ENCODE peak calls at places on chromosome 7, in eight cellular contexts. Y, P, A, U, J, Q, K and V are unnamed samples.

GRCh38 chr7:107394831-107395230 is 75.0 kb upstream of the GPR22 start:
- DNase-seq in K (no peak), U (no peak), Y (peak; percentile 72), Q (no peak), P (no peak), J (no peak), A (no peak), V (no peak)

GRCh38 chr7:33379891-33380525 is 250.6 kb downstream of the BBS9 start:
- DNase-seq in Y (no peak), Q (no peak), K (no peak), U (no peak), P (no peak), A (no peak), J (no peak), V (no peak)

GRCh38 chr7:76397409-76398183 is 11.9 kb downstream of the SSC4D start:
- DNase-seq in K (no peak), U (no peak), J (peak; percentile 19), Y (peak; percentile 31), A (peak; percentile 100), Q (no peak), P (peak; percentile 90), V (peak; percentile 99)

GRCh38 chr7:12222889-12223579 is 11.9 kb downstream of the TMEM106B start:
- DNase-seq in A (no peak), Q (no peak), K (no peak), U (no peak), P (no peak), Y (no peak), J (no peak), V (no peak)

GRCh38 chr7:76409537-76409936 is at the start of gene SSC4D:
- DNase-seq in Y (no peak), K (no peak), U (no peak), J (no peak), P (no peak), A (no peak), Q (peak; percentile 83), V (peak; percentile 72)

GRCh38 chr7:83161186-83161585 is 1.5 kb downstream of the PCLO start:
- DNase-seq in Y (no peak), K (no peak), J (no peak), A (no peak), Q (no peak), U (no peak), P (no peak), V (no peak)

GRCh38 chr7:87872356-87872755 is 3.8 kb downstream of the SLC25A40 start:
- DNase-seq in J (no peak), Q (no peak), P (no peak), K (no peak), U (no peak), Y (no peak), A (no peak), V (no peak)

GRCh38 chr7:3805151-3805550 is 504.1 kb downstream of the SDK1 start:
- DNase-seq in U (no peak), Y (peak; percentile 47), P (peak; percentile 7), A (no peak), Q (no peak), J (no peak), K (no peak), V (no peak)

GRCh38 chr7:99380032-99380822 is 5.7 kb downstream of the ARPC1B start:
- DNase-seq in A (no peak), Q (no peak), Y (peak; percentile 44), P (no peak), J (peak; percentile 94), U (no peak), K (no peak), V (peak; percentile 84)

GRCh38 chr7:108267615-108268014 is 137.5 kb upstream of the LAMB4 start:
- DNase-seq in K (no peak), J (no peak), Y (no peak), Q (no peak), P (no peak), A (no peak), U (no peak), V (no peak)

GRCh38 chr7:81430761-81431160 is 339.1 kb downstream of the HGF start:
- DNase-seq in J (no peak), Y (no peak), Q (no peak), U (no peak), K (no peak), P (no peak), A (no peak), V (no peak)

GRCh38 chr7:79988642-79989041 is 146.0 kb upstream of the GNAI1 start:
- DNase-seq in K (no peak), Y (peak; percentile 87), J (no peak), Q (no peak), P (no peak), A (no peak), U (no peak), V (no peak)

GRCh38 chr7:93026425-93026824 is 91.4 kb downstream of the SAMD9 start:
- DNase-seq in A (no peak), U (no peak), Y (no peak), K (no peak), J (no peak), Q (no peak), P (no peak), V (no peak)

GRCh38 chr7:97006146-97006950 is 995 bp downstream of the DLX6 start:
- DNase-seq in Q (peak; percentile 72), K (no peak), P (peak; percentile 56), Y (peak; percentile 1), U (no peak), J (no peak), A (peak; percentile 93), V (no peak)

GRCh38 chr7:73896454-73896853 is 35.5 kb downstream of the TMEM270 start:
- DNase-seq in J (no peak), K (no peak), Q (no peak), P (no peak), A (no peak), U (no peak), Y (peak; percentile 70), V (no peak)

GRCh38 chr7:45663167-45663921 is 89.2 kb downstream of the ADCY1 start:
- DNase-seq in A (no peak), K (peak; percentile 9), J (no peak), U (peak; percentile 7), Y (peak; percentile 12), P (peak; percentile 7), Q (peak; percentile 25), V (peak; percentile 76)

GRCh38 chr7:75962607-75963382 is 31.6 kb downstream of the TMEM120A start:
- DNase-seq in Q (peak; percentile 79), Y (peak; percentile 85), K (no peak), P (no peak), U (no peak), A (peak; percentile 68), J (no peak), V (no peak)

GRCh38 chr7:113085781-113086390 is 741 bp downstream of the GPR85 start:
- DNase-seq in Y (peak; percentile 23), K (no peak), A (peak; percentile 38), J (no peak), P (peak; percentile 4), Q (no peak), U (no peak), V (no peak)

GRCh38 chr7:156158213-156158612 is 345.9 kb upstream of the SHH start:
- DNase-seq in Q (no peak), U (no peak), A (no peak), J (no peak), K (no peak), Y (no peak), P (no peak), V (no peak)

GRCh38 chr7:142496545-142496991 is 238.7 kb upstream of the PRSS58 start:
- DNase-seq in U (peak; percentile 42), Q (peak; percentile 18), K (no peak), Y (peak; percentile 54), A (peak; percentile 67), J (no peak), P (peak; percentile 39), V (peak; percentile 49)

GRCh38 chr7:67950321-67951083 is 953.9 kb downstream of the TYW1 start:
- DNase-seq in K (no peak), J (no peak), U (no peak), A (no peak), Y (no peak), P (no peak), Q (no peak), V (no peak)

DNA sequence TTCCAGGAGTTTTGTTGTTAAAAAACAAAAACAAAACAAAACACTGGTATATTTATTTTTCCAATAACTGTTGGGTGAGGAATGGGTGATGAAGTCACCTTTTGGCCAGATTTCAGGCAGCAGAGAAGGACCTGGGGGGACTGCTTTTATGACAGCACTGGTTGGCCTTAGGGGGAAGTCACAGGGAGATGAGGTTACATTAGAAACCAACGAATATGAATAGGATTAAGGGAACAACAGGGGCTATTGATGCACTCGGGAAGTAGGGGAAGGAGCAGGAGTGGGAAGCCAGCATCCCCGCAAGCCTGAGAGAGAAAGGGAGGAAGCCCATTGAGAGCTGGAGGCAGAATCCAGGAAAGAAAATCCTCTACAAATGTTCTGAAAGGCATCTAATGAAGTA is 958.4 kb downstream of the TYW1 start:
- DNase-seq in Q (no peak), U (no peak), P (no peak), J (no peak), A (no peak), K (no peak), Y (no peak), V (no peak)
- TF ChIP-seq RAD21 in Q (no peak), U (no peak), P (no peak), J (no peak), A (no peak), K (no peak), Y (no peak), V (no peak)

DNA sequence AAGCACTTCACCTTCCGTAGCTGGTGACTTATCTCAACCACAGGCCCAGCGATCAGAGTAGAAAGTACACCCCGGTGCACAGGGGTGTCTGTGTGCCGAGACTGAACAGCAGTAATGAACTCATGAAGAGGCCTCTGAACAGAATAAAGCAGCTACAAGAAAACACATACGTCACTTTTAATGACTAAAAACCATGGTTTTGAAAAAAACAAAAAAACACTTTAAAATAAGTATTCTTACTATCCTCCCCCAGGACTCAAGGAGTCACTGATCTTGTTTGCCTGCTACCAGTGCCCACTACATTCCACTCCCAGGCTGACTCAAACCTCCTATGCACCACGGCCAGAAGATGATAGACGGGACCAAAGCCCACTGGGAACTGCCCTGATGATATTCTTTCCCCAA is 53.8 kb downstream of the NCAPG2 start:
- DNase-seq in A (no peak), P (no peak), J (no peak), K (no peak), U (no peak), Q (no peak), Y (peak; percentile 66), V (no peak)
- TF ChIP-seq RAD21 in A (no peak), P (no peak), J (no peak), K (no peak), U (no peak), Q (no peak), Y (no peak), V (no peak)

DNA sequence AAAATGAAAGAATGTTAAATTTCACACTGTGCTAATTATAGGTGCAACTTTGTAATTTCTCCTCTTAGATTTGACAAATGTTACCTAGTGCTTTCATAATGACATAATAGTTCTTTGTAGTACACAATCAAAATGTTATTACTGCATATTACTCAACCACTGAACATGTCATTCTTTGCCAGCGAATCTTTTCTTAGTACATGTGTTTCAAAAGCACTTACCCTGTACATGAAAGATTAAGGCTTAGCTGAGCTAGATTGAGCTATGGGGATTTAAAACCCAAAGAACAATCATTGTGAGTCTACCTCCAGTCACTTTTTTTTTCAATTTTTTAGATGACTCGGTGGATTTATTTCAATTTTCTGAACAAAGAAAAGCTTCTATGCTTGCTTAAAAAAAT is 123.5 kb upstream of the FERD3L start:
- DNase-seq in P (no peak), K (no peak), A (no peak), U (no peak), J (no peak), Y (peak; percentile 49), Q (no peak), V (no peak)
- TF ChIP-seq RAD21 in P (no peak), K (no peak), A (no peak), U (no peak), J (no peak), Y (no peak), Q (no peak), V (no peak)

GRCh38 chr7:111370002-111370401 is 192.3 kb downstream of the IMMP2L start:
- DNase-seq in Y (no peak), J (no peak), K (no peak), P (no peak), Q (no peak), A (no peak), U (no peak), V (no peak)
- TF ChIP-seq RAD21 in Y (no peak), J (no peak), K (no peak), P (no peak), Q (no peak), A (no peak), U (no peak), V (no peak)